ENCODE peak calls at places on chromosome 20, in eight cellular contexts. N is GM06990, F is PC-3, I is colonic mucosa, V is HL-60, M is cardiac fibroblast, P is endothelial cell of umbilical vein, K is breast epithelium. T is an unnamed sample.

GRCh38 chr20:36483919-36484808 is 57.2 kb upstream of the MYL9 start:
- DNase-seq in M (no peak), N (peak; percentile 45), K (no peak), I (no peak), V (no peak), P (no peak), F (peak; percentile 65), T (no peak)

GRCh38 chr20:36132802-36133211 is 21.7 kb upstream of the EPB41L1 start:
- DNase-seq in P (no peak), K (no peak), I (no peak), V (no peak), M (no peak), N (no peak), F (no peak), T (no peak)

GRCh38 chr20:41352666-41353065 is 12.0 kb downstream of the LPIN3 start:
- DNase-seq in K (no peak), P (no peak), M (no peak), V (no peak), F (no peak), N (no peak), I (no peak), T (no peak)

GRCh38 chr20:14065774-14066173 is 70.5 kb downstream of the MACROD2 start:
- DNase-seq in P (no peak), V (no peak), M (no peak), K (no peak), N (no peak), F (no peak), I (no peak), T (no peak)

GRCh38 chr20:46592580-46593362 is 42.3 kb upstream of the OCSTAMP start:
- DNase-seq in I (no peak), M (no peak), F (peak; percentile 25), K (no peak), N (no peak), V (no peak), P (no peak), T (no peak)

GRCh38 chr20:46562373-46563169 is 12.1 kb upstream of the OCSTAMP start:
- DNase-seq in F (peak; percentile 74), K (peak; percentile 64), I (peak; percentile 74), M (peak; percentile 67), V (peak; percentile 63), N (no peak), P (peak; percentile 80), T (peak; percentile 5)

GRCh38 chr20:16279320-16279719 is 293.9 kb downstream of the KIF16B start:
- DNase-seq in M (no peak), K (no peak), V (no peak), P (no peak), F (peak; percentile 55), N (no peak), I (no peak), T (no peak)

GRCh38 chr20:61301995-61302525 is 50.0 kb downstream of the CDH4 start:
- DNase-seq in N (no peak), V (no peak), F (no peak), I (no peak), K (no peak), M (no peak), P (no peak), T (no peak)

GRCh38 chr20:60653111-60653845 is 598.8 kb upstream of the CDH4 start:
- DNase-seq in M (no peak), P (no peak), K (no peak), F (no peak), I (no peak), V (peak; percentile 8), N (no peak), T (no peak)

DNA sequence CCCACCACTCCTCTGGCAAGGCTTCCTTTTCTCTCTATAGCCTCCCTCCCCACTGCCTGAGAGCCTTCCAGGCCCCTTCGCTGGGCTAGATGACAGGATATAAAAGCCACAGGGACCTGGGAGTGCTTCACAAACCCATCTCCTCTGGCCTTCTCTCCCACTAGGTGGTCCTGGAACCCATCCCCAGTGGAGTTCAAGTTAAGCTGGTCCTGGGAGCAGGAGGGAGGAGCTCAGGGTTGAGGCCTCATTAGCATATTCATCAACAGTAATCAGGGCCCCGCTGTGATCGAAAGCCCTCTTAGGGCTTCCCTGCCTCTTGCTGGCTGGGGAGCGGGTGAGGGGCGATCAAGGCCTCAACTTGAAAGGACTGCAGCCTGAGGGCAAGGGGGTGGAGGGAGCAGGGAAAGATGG is 9.1 kb downstream of the EBF4 start:
- DNase-seq in N (no peak), P (no peak), M (no peak), F (no peak), V (no peak), K (no peak), I (no peak), T (no peak)
- TF ChIP-seq CTCF in N (no peak), P (no peak), M (no peak), F (no peak), V (no peak), K (no peak), I (no peak), T (no peak)

GRCh38 chr20:51800769-51801219 is 1.5 kb downstream of the SALL4 start:
- DNase-seq in V (no peak), P (peak; percentile 24), I (peak; percentile 22), M (no peak), F (peak; percentile 54), K (no peak), N (no peak), T (no peak)

GRCh38 chr20:51801220-51801991 is 915 bp downstream of the SALL4 start:
- DNase-seq in M (no peak), F (no peak), V (no peak), K (no peak), I (no peak), P (no peak), N (no peak), T (no peak)

GRCh38 chr20:51799586-51799985 is 2.7 kb downstream of the SALL4 start:
- DNase-seq in V (no peak), K (no peak), F (no peak), P (no peak), N (no peak), I (no peak), M (no peak), T (no peak)

GRCh38 chr20:51802170-51802745 is at the start of gene SALL4:
- DNase-seq in F (no peak), N (no peak), V (no peak), I (no peak), P (no peak), M (no peak), K (no peak), T (no peak)

DNA sequence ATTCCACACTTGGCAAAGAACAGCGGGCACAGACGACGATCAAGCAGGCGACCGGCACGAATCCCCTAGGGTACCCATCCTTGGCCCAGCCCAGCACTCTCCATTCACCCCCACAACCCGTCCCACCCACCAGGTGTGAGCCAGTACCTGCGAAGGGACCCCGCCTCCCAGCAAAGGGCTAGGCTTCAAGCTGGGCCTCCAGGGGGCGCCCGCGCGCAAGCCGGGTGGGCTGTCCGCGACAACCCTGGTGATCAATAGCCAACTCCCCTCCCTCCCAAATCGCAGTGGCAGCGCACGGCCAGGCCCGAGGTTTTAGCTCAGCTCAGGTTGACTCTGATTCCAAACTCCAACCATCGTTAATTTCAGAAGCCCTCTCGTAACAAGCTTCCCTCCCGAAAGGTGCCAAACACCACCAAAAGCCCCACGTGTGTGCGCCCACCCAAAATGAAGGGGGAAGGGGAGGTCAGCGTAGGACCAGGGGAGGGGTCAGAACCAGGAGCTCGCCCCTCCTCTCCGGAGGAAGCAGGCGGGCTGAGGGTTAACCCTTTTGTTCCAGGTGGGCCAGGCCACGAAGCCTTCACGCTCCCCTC is 2.1 kb downstream of the SALL4 start:
- DNase-seq in K (peak; percentile 64), N (peak; percentile 66), V (peak; percentile 7), M (peak; percentile 33), F (peak; percentile 92), P (peak; percentile 62), I (peak; percentile 75), T (no peak)
- H3K4me3 ChIP-seq in K (peak overlapping the region; percentile 64), N (no peak overlapping the region), V (no peak overlapping the region), M (peak overlapping the region; percentile 54), F (peak overlapping the region; percentile 73), P (peak overlapping the region; percentile 49), I (peak overlapping the region; percentile 24), T (peak overlapping the region; percentile 50)

DNA sequence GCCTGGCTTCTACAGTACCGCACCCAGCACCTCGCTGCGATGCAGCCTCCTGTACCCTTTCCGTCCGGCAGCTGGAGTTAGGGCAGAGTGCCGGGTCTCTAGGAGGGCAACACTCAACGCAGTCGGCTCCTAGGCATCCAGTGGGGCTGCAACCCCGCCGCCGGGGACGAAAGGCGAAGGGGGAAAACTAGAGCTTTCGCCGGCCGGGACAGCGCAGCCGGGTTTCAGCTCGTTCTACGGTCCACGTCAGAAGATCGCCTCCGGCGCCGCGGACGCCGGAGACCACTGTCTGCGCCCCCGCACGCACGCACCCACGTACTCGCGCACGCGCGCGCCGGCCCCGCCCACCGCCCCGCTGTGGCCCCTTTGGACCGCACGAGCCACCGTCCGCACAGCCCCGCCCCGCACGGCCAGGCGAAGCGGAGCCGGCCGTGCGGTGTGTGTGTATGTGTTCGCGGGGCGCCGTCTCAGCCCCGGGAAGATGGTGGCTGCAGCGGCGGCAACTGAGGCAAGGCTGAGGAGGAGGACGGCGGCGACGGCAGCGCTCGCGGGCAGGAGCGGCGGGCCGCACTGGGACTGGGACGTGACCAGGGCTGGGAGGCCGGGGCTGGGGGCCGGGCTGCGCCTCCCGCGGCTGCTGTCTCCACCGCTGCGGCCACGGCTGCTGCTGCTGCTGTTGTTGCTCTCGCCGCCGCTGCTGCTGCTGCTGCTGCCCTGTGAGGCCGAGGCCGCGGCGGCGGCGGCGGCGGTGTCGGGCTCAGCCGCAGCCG is at the start of gene ATRN:
- DNase-seq in K (peak; percentile 83), N (peak; percentile 96), P (peak; percentile 93), M (peak; percentile 95), V (peak; percentile 85), I (peak; percentile 89), F (peak; percentile 91), T (peak; percentile 63)
- TF ChIP-seq CTCF in K (no peak), N (no peak), P (no peak), M (no peak), V (no peak), I (no peak), F (no peak), T (no peak)

GRCh38 chr20:49909499-49910339 is 5.6 kb downstream of the SPATA2 start:
- DNase-seq in P (peak; percentile 43), F (no peak), M (no peak), V (no peak), I (peak; percentile 90), K (peak; percentile 58), N (no peak), T (no peak)

GRCh38 chr20:49913399-49914047 is 1.8 kb downstream of the SPATA2 start:
- DNase-seq in I (no peak), V (no peak), K (no peak), F (no peak), P (no peak), M (peak; percentile 32), N (no peak), T (no peak)

GRCh38 chr20:49907405-49908257 is 7.7 kb downstream of the SPATA2 start:
- DNase-seq in M (no peak), N (no peak), K (peak; percentile 37), I (no peak), V (no peak), P (no peak), F (no peak), T (no peak)

GRCh38 chr20:49908258-49908565 is 7.1 kb downstream of the SPATA2 start:
- DNase-seq in I (no peak), F (no peak), P (no peak), K (peak; percentile 50), V (no peak), N (no peak), M (no peak), T (no peak)

DNA sequence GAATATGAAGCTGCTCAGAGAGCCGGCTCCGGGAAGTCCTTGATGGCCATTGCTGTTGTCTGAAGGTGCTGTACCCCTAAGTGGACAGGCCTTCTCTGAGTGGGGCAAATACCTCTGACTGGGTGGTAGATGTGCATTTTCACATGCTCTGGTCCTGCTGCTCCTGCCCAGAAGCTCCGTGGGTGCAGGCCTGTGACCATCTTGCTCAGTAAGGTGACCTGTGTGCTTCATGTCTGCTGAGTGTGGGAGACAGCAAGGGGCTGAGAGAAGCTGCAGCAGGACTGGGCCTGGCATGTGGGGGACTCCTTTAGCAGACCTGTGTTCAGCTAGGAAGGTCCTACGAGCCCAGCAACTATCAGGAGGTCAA is 5.0 kb downstream of the SPATA2 start:
- DNase-seq in N (no peak), P (no peak), I (no peak), V (no peak), M (no peak), F (no peak), K (no peak), T (no peak)
- H3K4me3 ChIP-seq in N (no peak overlapping the region), P (no peak overlapping the region), I (no peak overlapping the region), V (no peak overlapping the region), M (no peak overlapping the region), F (no peak overlapping the region), K (no peak overlapping the region), T (no peak overlapping the region)

T was measured in astrocyte of the cerebellum.